ENCODE peak calls at places on chromosomes 16 and 17, in four cellular contexts. R is mucosa of gallbladder; Y is CD8-positive, alpha-beta memory T cell; H is HEK293T. O is an unnamed sample.

GRCh38 chr17:82303944-82304808 is 13.2 kb downstream of the CD7 start:
- DNase-seq in R (no peak), Y (no peak), H (no peak), O (no peak)

GRCh38 chr17:49624896-49625295 is 49.2 kb downstream of the NXPH3 start:
- DNase-seq in Y (no peak), R (no peak), H (no peak), O (peak)

GRCh38 chr17:6195123-6195522 is 124.9 kb downstream of the WSCD1 start:
- DNase-seq in H (no peak), Y (no peak), R (no peak), O (no peak)

GRCh38 chr17:29784661-29785060 is 145.4 kb downstream of the SSH2 start:
- DNase-seq in R (no peak), Y (no peak), H (no peak), O (no peak)

GRCh38 chr16:86398622-86399021 is 111.7 kb upstream of the FOXF1 start:
- DNase-seq in H (no peak), Y (no peak), R (no peak), O (peak)

GRCh38 chr17:45907720-45908395 is 13.5 kb downstream of the MAPT start:
- DNase-seq in H (no peak), Y (no peak), R (no peak), O (no peak)

GRCh38 chr16:2267913-2268666 is at the start of gene RNPS1:
- DNase-seq in R (peak), Y (peak), H (peak), O (peak)

GRCh38 chr16:8564934-8565345 is 25.4 kb downstream of the TMEM114 start:
- DNase-seq in Y (no peak), R (no peak), H (no peak), O (no peak)

GRCh38 chr17:73743802-73744201 is 99.6 kb upstream of the SDK2 start:
- DNase-seq in Y (no peak), H (no peak), R (no peak), O (no peak)

GRCh38 chr16:64933890-64934289 is 188.0 kb downstream of the CDH11 start:
- DNase-seq in H (no peak), Y (no peak), R (no peak), O (no peak)

GRCh38 chr16:56950881-56951771 is 10.6 kb upstream of the CETP start:
- DNase-seq in R (no peak), H (peak), Y (peak), O (peak)

GRCh38 chr17:19579192-19579668 is 45.6 kb downstream of the SLC47A1 start:
- DNase-seq in Y (no peak), R (no peak), H (no peak), O (no peak)

GRCh38 chr17:70013911-70014310 is 61.1 kb upstream of the KCNJ16 start:
- DNase-seq in R (no peak), Y (no peak), H (no peak), O (no peak)

GRCh38 chr16:88688013-88688778 is 1.9 kb upstream of the SNAI3 start:
- DNase-seq in R (peak), Y (no peak), H (no peak), O (no peak)

GRCh38 chr16:64736887-64737286 is 385.0 kb downstream of the CDH11 start:
- DNase-seq in R (no peak), H (no peak), Y (no peak), O (no peak)

GRCh38 chr17:79623786-79624657 is 13.2 kb upstream of the RBFOX3 start:
- DNase-seq in Y (no peak), H (no peak), R (no peak), O (no peak)

GRCh38 chr17:17911003-17911613 is 61.1 kb downstream of the TOM1L2 start:
- DNase-seq in R (no peak), H (no peak), Y (no peak), O (no peak)

GRCh38 chr16:71421911-71422310 is 19.9 kb downstream of the TLE7 start:
- DNase-seq in R (no peak), H (peak), Y (no peak), O (no peak)

GRCh38 chr17:58052951-58053715 is 30.1 kb upstream of the DYNLL2 start:
- DNase-seq in Y (no peak), R (no peak), H (no peak), O (no peak)

GRCh38 chr17:35865412-35866355 is 3.0 kb downstream of the HEATR9 start:
- DNase-seq in Y (no peak), R (no peak), H (no peak), O (peak)

GRCh38 chr16:117381-118365 is 20.8 kb downstream of the NPRL3 start:
- DNase-seq in R (peak), H (peak), Y (peak), O (peak)

GRCh38 chr17:73393962-73394361 is 82.2 kb upstream of the CDC42EP4 start:
- DNase-seq in R (no peak), Y (no peak), H (no peak), O (no peak)

GRCh38 chr16:668519-669171 is 713 bp downstream of the RHOT2 start:
- DNase-seq in Y (no peak), H (no peak), R (no peak), O (no peak)

GRCh38 chr17:38922538-38923291 is 2.7 kb upstream of the LASP1NB start:
- DNase-seq in H (no peak), R (peak), Y (no peak), O (peak)

GRCh38 chr16:84810518-84811273 is 9.1 kb upstream of the CRISPLD2 start:
- DNase-seq in Y (no peak), H (no peak), R (no peak), O (no peak)

GRCh38 chr16:6573577-6573976 is 759.1 kb upstream of the RBFOX1 start:
- DNase-seq in R (no peak), Y (no peak), H (peak), O (no peak)

GRCh38 chr16:82061861-82062525 is 26.9 kb downstream of the HSD17B2 start:
- DNase-seq in Y (no peak), R (no peak), H (peak), O (peak)

GRCh38 chr16:85767569-85767968 is 16.7 kb upstream of the C16orf74 start:
- DNase-seq in H (no peak), R (no peak), Y (no peak), O (peak)

GRCh38 chr16:1784977-1785845 is 2.5 kb downstream of the NUBP2 start:
- DNase-seq in Y (no peak), H (no peak), R (no peak), O (no peak)

GRCh38 chr17:31052187-31052889 is 42.4 kb upstream of the NF1 start:
- DNase-seq in H (no peak), R (peak), Y (no peak), O (peak)

GRCh38 chr17:68562736-68563135 is 38.4 kb downstream of the FAM20A start:
- DNase-seq in H (no peak), Y (no peak), R (no peak), O (no peak)

GRCh38 chr17:78717431-78717980 is 64.6 kb downstream of the CYTH1 start:
- DNase-seq in R (no peak), Y (no peak), H (no peak), O (peak)

GRCh38 chr16:86554599-86554916 is 477 bp downstream of the MTHFSD start:
- DNase-seq in H (no peak), Y (no peak), R (no peak), O (no peak)

GRCh38 chr16:89564476-89565255 is 4.2 kb downstream of the RPL13 start:
- DNase-seq in R (no peak), Y (no peak), H (no peak), O (no peak)

GRCh38 chr17:6420173-6420641 is 14.7 kb downstream of the AIPL1 start:
- DNase-seq in R (no peak), Y (no peak), H (peak), O (no peak)

GRCh38 chr16:87273471-87274030 is 43.6 kb downstream of the C16orf95 start:
- DNase-seq in H (no peak), R (no peak), Y (no peak), O (no peak)

GRCh38 chr17:34837796-34838195 is 123.5 kb downstream of the CCT6B start:
- DNase-seq in Y (no peak), H (no peak), R (no peak), O (no peak)